ENCODE peak calls at places on chromosomes 11 and 22, in ten cellular contexts. One of them, this sample, is unnamed.

GRCh38 chr11:89487016-89487415 is 4.2 kb downstream of the NOX4 start:
- DNase-seq in dorsolateral prefrontal cortex: no peak
- DNase-seq in lower lobe of right lung: no peak
- DNase-seq in tibial artery: no peak
- DNase-seq in brain microvascular endothelial cell: no peak
- DNase-seq in psoas muscle: no peak
- DNase-seq in GM23248: peak; percentile 30
- DNase-seq in sigmoid colon: no peak
- DNase-seq in bronchial epithelial cell: peak; percentile 42
- DNase-seq in adrenal gland: no peak
- DNase-seq in this sample: no peak

GRCh38 chr22:46537946-46538815 is 761 bp upstream of the CELSR1 start:
- DNase-seq in dorsolateral prefrontal cortex: no peak
- DNase-seq in lower lobe of right lung: no peak
- DNase-seq in tibial artery: no peak
- DNase-seq in brain microvascular endothelial cell: peak; percentile 34
- DNase-seq in psoas muscle: no peak
- DNase-seq in GM23248: peak; percentile 61
- DNase-seq in sigmoid colon: no peak
- DNase-seq in bronchial epithelial cell: peak; percentile 59
- DNase-seq in adrenal gland: no peak
- DNase-seq in this sample: no peak

GRCh38 chr22:48217596-48217995 is 1455.1 kb downstream of the TBC1D22A start:
- DNase-seq in dorsolateral prefrontal cortex: no peak
- DNase-seq in lower lobe of right lung: no peak
- DNase-seq in tibial artery: no peak
- DNase-seq in brain microvascular endothelial cell: no peak
- DNase-seq in psoas muscle: no peak
- DNase-seq in GM23248: no peak
- DNase-seq in sigmoid colon: no peak
- DNase-seq in bronchial epithelial cell: no peak
- DNase-seq in adrenal gland: peak; percentile 21
- DNase-seq in this sample: no peak

GRCh38 chr11:61688368-61689163 is 8.4 kb downstream of the DAGLA start:
- DNase-seq in dorsolateral prefrontal cortex: no peak
- DNase-seq in lower lobe of right lung: peak; percentile 85
- DNase-seq in tibial artery: peak; percentile 86
- DNase-seq in brain microvascular endothelial cell: no peak
- DNase-seq in psoas muscle: peak; percentile 80
- DNase-seq in GM23248: peak; percentile 87
- DNase-seq in sigmoid colon: peak; percentile 91
- DNase-seq in bronchial epithelial cell: peak; percentile 28
- DNase-seq in adrenal gland: no peak
- DNase-seq in this sample: peak; percentile 49

GRCh38 chr11:96017872-96018271 is 94.0 kb upstream of the MTMR2 start:
- DNase-seq in dorsolateral prefrontal cortex: no peak
- DNase-seq in lower lobe of right lung: no peak
- DNase-seq in tibial artery: no peak
- DNase-seq in brain microvascular endothelial cell: no peak
- DNase-seq in psoas muscle: no peak
- DNase-seq in GM23248: peak; percentile 25
- DNase-seq in sigmoid colon: no peak
- DNase-seq in bronchial epithelial cell: no peak
- DNase-seq in adrenal gland: no peak
- DNase-seq in this sample: no peak

GRCh38 chr11:134516529-134516928 is 104.5 kb upstream of the B3GAT1 start:
- DNase-seq in dorsolateral prefrontal cortex: no peak
- DNase-seq in lower lobe of right lung: peak; percentile 36
- DNase-seq in tibial artery: peak; percentile 52
- DNase-seq in brain microvascular endothelial cell: no peak
- DNase-seq in psoas muscle: no peak
- DNase-seq in GM23248: no peak
- DNase-seq in sigmoid colon: peak; percentile 40
- DNase-seq in bronchial epithelial cell: no peak
- DNase-seq in adrenal gland: no peak
- DNase-seq in this sample: no peak

GRCh38 chr11:134003792-134004405 is 47.1 kb upstream of the IGSF9B start:
- DNase-seq in dorsolateral prefrontal cortex: no peak
- DNase-seq in lower lobe of right lung: no peak
- DNase-seq in tibial artery: no peak
- DNase-seq in brain microvascular endothelial cell: no peak
- DNase-seq in psoas muscle: no peak
- DNase-seq in GM23248: no peak
- DNase-seq in sigmoid colon: no peak
- DNase-seq in bronchial epithelial cell: no peak
- DNase-seq in adrenal gland: no peak
- DNase-seq in this sample: no peak

GRCh38 chr11:43404406-43404805 is 45.7 kb downstream of the TTC17 start:
- DNase-seq in dorsolateral prefrontal cortex: no peak
- DNase-seq in lower lobe of right lung: no peak
- DNase-seq in tibial artery: no peak
- DNase-seq in brain microvascular endothelial cell: no peak
- DNase-seq in psoas muscle: no peak
- DNase-seq in GM23248: no peak
- DNase-seq in sigmoid colon: no peak
- DNase-seq in bronchial epithelial cell: peak; percentile 77
- DNase-seq in adrenal gland: no peak
- DNase-seq in this sample: no peak

GRCh38 chr22:28909375-28909774 is 26.0 kb downstream of the ZNRF3 start:
- DNase-seq in dorsolateral prefrontal cortex: no peak
- DNase-seq in lower lobe of right lung: no peak
- DNase-seq in tibial artery: no peak
- DNase-seq in brain microvascular endothelial cell: peak; percentile 62
- DNase-seq in psoas muscle: no peak
- DNase-seq in GM23248: no peak
- DNase-seq in sigmoid colon: no peak
- DNase-seq in bronchial epithelial cell: no peak
- DNase-seq in adrenal gland: peak; percentile 50
- DNase-seq in this sample: no peak

GRCh38 chr11:13759050-13759449 is 90.6 kb downstream of the FAR1 start:
- DNase-seq in dorsolateral prefrontal cortex: no peak
- DNase-seq in lower lobe of right lung: no peak
- DNase-seq in tibial artery: no peak
- DNase-seq in brain microvascular endothelial cell: no peak
- DNase-seq in psoas muscle: no peak
- DNase-seq in GM23248: no peak
- DNase-seq in sigmoid colon: no peak
- DNase-seq in bronchial epithelial cell: no peak
- DNase-seq in adrenal gland: no peak
- DNase-seq in this sample: no peak

GRCh38 chr11:125357551-125357950 is 138.5 kb downstream of the FEZ1 start:
- DNase-seq in dorsolateral prefrontal cortex: no peak
- DNase-seq in lower lobe of right lung: no peak
- DNase-seq in tibial artery: no peak
- DNase-seq in brain microvascular endothelial cell: no peak
- DNase-seq in psoas muscle: no peak
- DNase-seq in GM23248: no peak
- DNase-seq in sigmoid colon: no peak
- DNase-seq in bronchial epithelial cell: no peak
- DNase-seq in adrenal gland: no peak
- DNase-seq in this sample: no peak

GRCh38 chr11:116742104-116742503 is 30.7 kb downstream of the BUD13 start:
- DNase-seq in dorsolateral prefrontal cortex: no peak
- DNase-seq in lower lobe of right lung: no peak
- DNase-seq in tibial artery: no peak
- DNase-seq in brain microvascular endothelial cell: peak; percentile 58
- DNase-seq in psoas muscle: no peak
- DNase-seq in GM23248: peak; percentile 54
- DNase-seq in sigmoid colon: no peak
- DNase-seq in bronchial epithelial cell: peak; percentile 77
- DNase-seq in adrenal gland: no peak
- DNase-seq in this sample: no peak

GRCh38 chr11:10511046-10511711 is 29.8 kb downstream of the RNF141 start:
- DNase-seq in dorsolateral prefrontal cortex: no peak
- DNase-seq in lower lobe of right lung: no peak
- DNase-seq in tibial artery: no peak
- DNase-seq in brain microvascular endothelial cell: no peak
- DNase-seq in psoas muscle: no peak
- DNase-seq in GM23248: no peak
- DNase-seq in sigmoid colon: no peak
- DNase-seq in bronchial epithelial cell: no peak
- DNase-seq in adrenal gland: peak; percentile 55
- DNase-seq in this sample: no peak

GRCh38 chr11:104275992-104276391 is 112.0 kb upstream of the PDGFD start:
- DNase-seq in dorsolateral prefrontal cortex: no peak
- DNase-seq in lower lobe of right lung: no peak
- DNase-seq in tibial artery: no peak
- DNase-seq in brain microvascular endothelial cell: no peak
- DNase-seq in psoas muscle: no peak
- DNase-seq in GM23248: peak; percentile 6
- DNase-seq in sigmoid colon: no peak
- DNase-seq in bronchial epithelial cell: peak; percentile 84
- DNase-seq in adrenal gland: no peak
- DNase-seq in this sample: peak; percentile 3

GRCh38 chr11:36376888-36377758 is 81.0 kb downstream of the PRR5L start:
- DNase-seq in dorsolateral prefrontal cortex: no peak
- DNase-seq in lower lobe of right lung: peak; percentile 69
- DNase-seq in tibial artery: peak; percentile 71
- DNase-seq in brain microvascular endothelial cell: peak; percentile 40
- DNase-seq in psoas muscle: peak; percentile 65
- DNase-seq in GM23248: peak; percentile 81
- DNase-seq in sigmoid colon: peak; percentile 69
- DNase-seq in bronchial epithelial cell: no peak
- DNase-seq in adrenal gland: peak; percentile 61
- DNase-seq in this sample: peak; percentile 37

GRCh38 chr11:123590296-123590912 is 64.0 kb downstream of the SCN3B start:
- DNase-seq in dorsolateral prefrontal cortex: no peak
- DNase-seq in lower lobe of right lung: no peak
- DNase-seq in tibial artery: no peak
- DNase-seq in brain microvascular endothelial cell: peak; percentile 20
- DNase-seq in psoas muscle: peak; percentile 50
- DNase-seq in GM23248: peak; percentile 79
- DNase-seq in sigmoid colon: no peak
- DNase-seq in bronchial epithelial cell: peak; percentile 29
- DNase-seq in adrenal gland: peak; percentile 95
- DNase-seq in this sample: no peak
- H3K27me3 ChIP-seq in dorsolateral prefrontal cortex: no peaks in the 10 kb centered on the region
- H3K27me3 ChIP-seq in lower lobe of right lung: no peaks in the 10 kb centered on the region
- H3K27me3 ChIP-seq in tibial artery: no peaks in the 10 kb centered on the region
- H3K27me3 ChIP-seq in brain microvascular endothelial cell: no peaks in the 10 kb centered on the region
- H3K27me3 ChIP-seq in psoas muscle: no peaks in the 10 kb centered on the region
- H3K27me3 ChIP-seq in GM23248: no peaks in the 10 kb centered on the region
- H3K27me3 ChIP-seq in sigmoid colon: no peaks in the 10 kb centered on the region
- H3K27me3 ChIP-seq in bronchial epithelial cell: no peaks in the 10 kb centered on the region
- H3K27me3 ChIP-seq in adrenal gland: no peaks in the 10 kb centered on the region
- H3K27me3 ChIP-seq in this sample: no peaks in the 10 kb centered on the region

DNA sequence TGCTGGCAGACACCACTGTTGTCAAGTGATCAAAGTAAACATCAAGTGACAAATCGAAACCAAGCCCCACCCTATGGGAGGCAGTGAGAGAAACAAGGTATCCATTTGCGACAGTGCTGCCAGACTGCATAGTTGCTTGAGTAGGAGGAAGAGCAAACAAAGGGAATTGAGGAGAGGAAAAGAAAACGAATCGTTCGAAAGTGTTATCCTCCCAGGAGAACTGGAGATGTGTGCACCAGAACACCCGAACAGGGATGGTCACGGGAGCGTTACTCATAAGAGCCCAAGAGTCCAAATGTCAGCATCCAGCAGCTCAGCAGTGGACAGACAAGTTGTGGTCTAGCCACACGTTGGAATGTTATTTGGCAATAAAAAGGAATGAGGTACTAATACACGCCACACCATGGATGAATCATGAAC is 58.4 kb upstream of the NUP50 start:
- DNase-seq in dorsolateral prefrontal cortex: no peak
- DNase-seq in lower lobe of right lung: no peak
- DNase-seq in tibial artery: no peak
- DNase-seq in brain microvascular endothelial cell: no peak
- DNase-seq in psoas muscle: no peak
- DNase-seq in GM23248: peak; percentile 85
- DNase-seq in sigmoid colon: no peak
- DNase-seq in bronchial epithelial cell: peak; percentile 74
- DNase-seq in adrenal gland: no peak
- DNase-seq in this sample: no peak
- H3K4me3 ChIP-seq in dorsolateral prefrontal cortex: no peak overlapping the region
- H3K4me3 ChIP-seq in lower lobe of right lung: no peak overlapping the region
- H3K4me3 ChIP-seq in tibial artery: no peak overlapping the region
- H3K4me3 ChIP-seq in brain microvascular endothelial cell: no peak overlapping the region
- H3K4me3 ChIP-seq in psoas muscle: no peak overlapping the region
- H3K4me3 ChIP-seq in GM23248: peak overlapping the region; percentile 58
- H3K4me3 ChIP-seq in sigmoid colon: no peak overlapping the region
- H3K4me3 ChIP-seq in bronchial epithelial cell: no peak overlapping the region
- H3K4me3 ChIP-seq in adrenal gland: no peak overlapping the region
- H3K4me3 ChIP-seq in this sample: no peak overlapping the region

DNA sequence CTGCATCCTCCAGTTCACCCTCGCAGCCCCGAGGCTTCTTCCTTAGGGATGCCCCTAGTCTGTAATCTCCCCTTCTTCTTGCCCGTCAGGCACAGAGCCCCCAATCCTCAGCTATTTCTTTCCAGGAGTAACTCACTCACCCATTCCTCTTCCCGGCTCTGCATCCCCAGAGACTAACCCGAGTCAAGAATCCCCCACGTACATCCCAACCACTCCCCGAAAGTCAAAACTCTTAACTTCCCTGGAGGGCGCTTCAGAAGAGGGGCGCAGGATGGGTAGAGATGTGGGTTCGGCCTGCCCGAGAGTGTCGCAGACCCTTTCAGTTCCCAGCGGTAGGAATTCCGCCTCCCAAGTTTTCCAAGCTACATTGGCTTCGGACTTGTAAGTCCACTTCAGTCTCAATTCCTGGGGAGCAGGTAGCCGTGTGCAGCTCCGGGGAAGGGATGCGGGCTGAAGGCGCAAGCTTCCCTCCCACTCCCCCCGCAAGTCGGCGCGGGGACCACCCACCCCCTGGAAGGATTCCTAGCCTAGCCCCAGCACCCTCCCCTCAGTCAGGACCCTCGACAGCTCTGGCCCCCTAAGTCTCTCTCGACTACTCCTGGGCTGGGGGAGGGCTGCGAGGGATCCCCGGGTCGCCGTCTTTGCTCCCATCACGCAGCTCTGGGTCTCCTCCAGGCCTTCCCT is 871 bp downstream of the BDNF start:
- DNase-seq in dorsolateral prefrontal cortex: no peak
- DNase-seq in lower lobe of right lung: no peak
- DNase-seq in tibial artery: no peak
- DNase-seq in brain microvascular endothelial cell: no peak
- DNase-seq in psoas muscle: no peak
- DNase-seq in GM23248: peak; percentile 61
- DNase-seq in sigmoid colon: no peak
- DNase-seq in bronchial epithelial cell: peak; percentile 23
- DNase-seq in adrenal gland: no peak
- DNase-seq in this sample: no peak
- H3K27me3 ChIP-seq in dorsolateral prefrontal cortex: peaks cover 8% of the 10 kb centered on the region
- H3K27me3 ChIP-seq in lower lobe of right lung: peaks cover 70% of the 10 kb centered on the region
- H3K27me3 ChIP-seq in tibial artery: no peaks in the 10 kb centered on the region
- H3K27me3 ChIP-seq in brain microvascular endothelial cell: no peaks in the 10 kb centered on the region
- H3K27me3 ChIP-seq in psoas muscle: peaks cover 15% of the 10 kb centered on the region
- H3K27me3 ChIP-seq in GM23248: no peaks in the 10 kb centered on the region
- H3K27me3 ChIP-seq in sigmoid colon: peaks cover 93% of the 10 kb centered on the region
- H3K27me3 ChIP-seq in bronchial epithelial cell: peaks cover 12% of the 10 kb centered on the region
- H3K27me3 ChIP-seq in adrenal gland: peaks cover 29% of the 10 kb centered on the region
- H3K27me3 ChIP-seq in this sample: peaks cover 56% of the 10 kb centered on the region

DNA sequence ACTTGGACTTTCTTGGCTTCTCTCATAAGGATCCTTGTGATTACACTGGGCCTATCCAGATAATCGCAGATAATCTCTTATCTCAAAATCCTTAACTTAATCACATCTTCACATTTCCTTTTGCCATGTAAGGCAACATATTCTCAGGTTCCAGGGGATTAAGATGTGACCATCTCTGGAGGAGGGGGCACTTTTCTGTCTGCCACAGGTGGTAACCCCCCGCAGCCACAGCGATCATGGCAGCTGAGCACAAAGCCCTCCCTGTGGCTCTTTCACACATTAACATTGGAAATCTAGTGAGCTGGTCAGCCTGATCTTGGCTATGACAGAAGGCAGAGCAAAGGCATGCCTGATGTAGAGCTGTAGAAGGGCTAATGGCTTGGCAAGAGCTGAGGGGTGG is 69.1 kb upstream of the CD82 start:
- DNase-seq in dorsolateral prefrontal cortex: no peak
- DNase-seq in lower lobe of right lung: no peak
- DNase-seq in tibial artery: no peak
- DNase-seq in brain microvascular endothelial cell: no peak
- DNase-seq in psoas muscle: no peak
- DNase-seq in GM23248: no peak
- DNase-seq in sigmoid colon: no peak
- DNase-seq in bronchial epithelial cell: no peak
- DNase-seq in adrenal gland: no peak
- DNase-seq in this sample: no peak
- H3K4me3 ChIP-seq in dorsolateral prefrontal cortex: no peak overlapping the region
- H3K4me3 ChIP-seq in lower lobe of right lung: no peak overlapping the region
- H3K4me3 ChIP-seq in tibial artery: no peak overlapping the region
- H3K4me3 ChIP-seq in brain microvascular endothelial cell: no peak overlapping the region
- H3K4me3 ChIP-seq in psoas muscle: no peak overlapping the region
- H3K4me3 ChIP-seq in GM23248: no peak overlapping the region
- H3K4me3 ChIP-seq in sigmoid colon: no peak overlapping the region
- H3K4me3 ChIP-seq in bronchial epithelial cell: no peak overlapping the region
- H3K4me3 ChIP-seq in adrenal gland: no peak overlapping the region
- H3K4me3 ChIP-seq in this sample: no peak overlapping the region

This sample was measured in HL-60.